ENCODE peak calls at places on chromosome 1, in six cellular contexts. U is uterus; T is foreskin fibroblast; P is CD4-positive, alpha-beta T cell; E is left ventricle myocardium inferior; K is H1. L is an unnamed sample.

GRCh38 chr1:29416825-29417557 is 180.7 kb downstream of the PTPRU start:
- DNase-seq in U (peak; percentile 52), T (peak; percentile 20), P (no peak), E (no peak), K (no peak), L (no peak)

GRCh38 chr1:55214903-55215193 is 316 bp downstream of the USP24 start:
- DNase-seq in U (peak; percentile 32), T (no peak), P (peak; percentile 12), E (peak; percentile 30), K (no peak), L (peak; percentile 39)

GRCh38 chr1:12153181-12153785 is 13.5 kb upstream of the TNFRSF1B start:
- DNase-seq in U (no peak), T (peak; percentile 89), P (no peak), E (no peak), K (no peak), L (no peak)

GRCh38 chr1:235652364-235652763 is 2.8 kb upstream of the GNG4 start:
- DNase-seq in U (no peak), T (no peak), P (no peak), E (no peak), K (no peak), L (no peak)

GRCh38 chr1:55912438-55912837 is 666.9 kb downstream of the PLPP3 start:
- DNase-seq in U (no peak), T (no peak), P (no peak), E (no peak), K (no peak), L (no peak)

GRCh38 chr1:51564124-51564523 is 45.1 kb upstream of the EPS15 start:
- DNase-seq in U (no peak), T (no peak), P (no peak), E (no peak), K (no peak), L (no peak)

GRCh38 chr1:27517305-27517704 is 27.3 kb upstream of the WASF2 start:
- DNase-seq in U (no peak), T (no peak), P (no peak), E (no peak), K (no peak), L (no peak)

GRCh38 chr1:25944986-25945385 is 38.8 kb upstream of the STMN1 start:
- DNase-seq in U (no peak), T (peak; percentile 20), P (no peak), E (no peak), K (no peak), L (no peak)

GRCh38 chr1:83692524-83693336 is 306.2 kb downstream of the TTLL7 start:
- DNase-seq in U (no peak), T (peak; percentile 26), P (peak; percentile 7), E (no peak), K (peak; percentile 65), L (no peak)

GRCh38 chr1:9689011-9689706 is 37.6 kb downstream of the PIK3CD start:
- DNase-seq in U (peak; percentile 80), T (peak; percentile 62), P (peak; percentile 84), E (peak; percentile 81), K (no peak), L (peak; percentile 25)

GRCh38 chr1:231806623-231807470 is 180.3 kb downstream of the DISC1 start:
- DNase-seq in U (no peak), T (no peak), P (no peak), E (peak; percentile 34), K (peak; percentile 53), L (peak; percentile 55)

GRCh38 chr1:7808253-7808844 is 24.3 kb downstream of the PER3 start:
- DNase-seq in U (no peak), T (no peak), P (no peak), E (no peak), K (no peak), L (no peak)

GRCh38 chr1:185916866-185917265 is 182.7 kb downstream of the HMCN1 start:
- DNase-seq in U (no peak), T (no peak), P (no peak), E (no peak), K (no peak), L (no peak)

GRCh38 chr1:207049974-207050391 is 1.0 kb downstream of the YOD1 start:
- DNase-seq in U (peak; percentile 39), T (peak; percentile 39), P (peak; percentile 29), E (no peak), K (no peak), L (no peak)

GRCh38 chr1:66607458-66607857 is 73.5 kb downstream of the SGIP1 start:
- DNase-seq in U (no peak), T (no peak), P (no peak), E (no peak), K (no peak), L (no peak)

GRCh38 chr1:19596065-19596718 is 47.9 kb upstream of the NBL1 start:
- DNase-seq in U (no peak), T (no peak), P (no peak), E (no peak), K (no peak), L (no peak)

GRCh38 chr1:52268372-52268771 is 97.6 kb downstream of the CC2D1B start:
- DNase-seq in U (no peak), T (peak; percentile 9), P (no peak), E (no peak), K (peak; percentile 7), L (no peak)

GRCh38 chr1:215895893-215896292 is 328.8 kb downstream of the KCTD3 start:
- DNase-seq in U (no peak), T (no peak), P (no peak), E (no peak), K (no peak), L (no peak)

GRCh38 chr1:119276558-119276957 is 92.0 kb upstream of the HAO2 start:
- DNase-seq in U (no peak), T (no peak), P (no peak), E (no peak), K (no peak), L (no peak)

GRCh38 chr1:229507951-229508822 is at the start of gene NUP133:
- DNase-seq in U (peak; percentile 100), T (peak; percentile 98), P (peak; percentile 99), E (peak; percentile 100), K (peak; percentile 93), L (peak; percentile 84)

GRCh38 chr1:20165522-20165951 is 20.4 kb upstream of the UBXN10 start:
- DNase-seq in U (no peak), T (no peak), P (no peak), E (no peak), K (no peak), L (no peak)

GRCh38 chr1:116290085-116290670 is 82.9 kb upstream of the ATP1A1 start:
- DNase-seq in U (no peak), T (peak; percentile 26), P (no peak), E (no peak), K (no peak), L (no peak)

GRCh38 chr1:212669102-212669501 is 30.5 kb downstream of the BATF3 start:
- DNase-seq in U (no peak), T (no peak), P (no peak), E (no peak), K (no peak), L (peak; percentile 50)

GRCh38 chr1:151841141-151841540 is 1.5 kb upstream of the C2CD4D start:
- DNase-seq in U (no peak), T (peak; percentile 53), P (no peak), E (no peak), K (no peak), L (no peak)

GRCh38 chr1:246161626-246162025 is 345.5 kb downstream of the SMYD3 start:
- DNase-seq in U (no peak), T (peak; percentile 72), P (no peak), E (no peak), K (no peak), L (no peak)

GRCh38 chr1:183892351-183892793 is 87.5 kb downstream of the RGL1 start:
- DNase-seq in U (no peak), T (peak; percentile 36), P (no peak), E (no peak), K (no peak), L (no peak)

GRCh38 chr1:12554521-12555305 is 63.3 kb downstream of the DHRS3 start:
- DNase-seq in U (no peak), T (no peak), P (no peak), E (peak; percentile 6), K (no peak), L (no peak)

GRCh38 chr1:219159946-219160645 is 13.6 kb upstream of the LYPLAL1 start:
- DNase-seq in U (no peak), T (no peak), P (no peak), E (no peak), K (no peak), L (no peak)

GRCh38 chr1:22250724-22251123 is 107.8 kb upstream of the WNT4 start:
- DNase-seq in U (no peak), T (no peak), P (no peak), E (no peak), K (peak; percentile 49), L (no peak)

GRCh38 chr1:155007253-155007828 is 4.7 kb downstream of the ZBTB7B start:
- DNase-seq in U (no peak), T (no peak), P (no peak), E (peak; percentile 73), K (no peak), L (no peak)

GRCh38 chr1:204254031-204254661 is 40.4 kb upstream of the GOLT1A start:
- DNase-seq in U (peak; percentile 67), T (peak; percentile 84), P (no peak), E (peak; percentile 37), K (no peak), L (no peak)

GRCh38 chr1:156104861-156105546 is 9.5 kb upstream of the LMNA start:
- DNase-seq in U (no peak), T (peak; percentile 72), P (no peak), E (no peak), K (no peak), L (no peak)

GRCh38 chr1:230698130-230698529 is 15.8 kb downstream of the AGT start:
- DNase-seq in U (no peak), T (no peak), P (no peak), E (no peak), K (no peak), L (no peak)
- TF ChIP-seq CTCF in U (no peak), T (no peak), P (no peak), E (no peak), K (peak; percentile 71), L (no peak)

DNA sequence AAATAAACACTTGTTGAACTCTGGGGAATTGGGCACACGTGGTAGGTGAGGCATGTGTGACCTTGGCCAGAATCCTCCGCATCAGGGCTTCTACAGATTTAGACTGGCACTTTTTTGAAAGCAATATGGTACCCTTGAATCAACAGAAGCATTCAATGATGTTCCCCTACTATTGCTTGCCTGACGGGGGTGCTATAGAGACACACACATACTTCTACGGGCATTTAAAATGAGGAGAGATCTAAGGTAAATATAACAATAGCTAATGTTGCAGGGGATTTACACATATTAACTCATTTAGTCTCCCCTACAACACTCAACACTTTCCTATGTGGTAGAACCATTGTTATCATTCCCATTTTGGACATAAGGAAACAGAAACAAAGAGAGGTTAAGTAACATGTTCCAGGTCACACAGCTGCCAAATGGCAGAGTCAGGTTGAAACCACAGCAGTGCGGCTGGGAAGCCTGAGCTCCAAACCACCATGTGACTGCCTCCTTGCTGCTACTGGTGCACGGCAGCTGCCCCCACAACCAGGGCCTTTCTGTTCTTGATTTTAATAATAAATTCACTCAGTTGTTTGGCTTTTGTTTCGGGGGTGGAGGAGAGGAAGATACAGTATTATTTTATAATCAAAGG is 147.4 kb downstream of the ZNF281 start:
- DNase-seq in U (no peak), T (no peak), P (no peak), E (no peak), K (no peak), L (no peak)
- TF ChIP-seq CTCF in U (no peak), T (no peak), P (no peak), E (no peak), K (peak; percentile 48), L (peak; percentile 17)

GRCh38 chr1:180502361-180503273 is at the start of gene ACBD6:
- DNase-seq in U (peak; percentile 77), T (peak; percentile 88), P (peak; percentile 80), E (peak; percentile 85), K (peak; percentile 54), L (peak; percentile 57)
- TF ChIP-seq CTCF in U (no peak), T (no peak), P (no peak), E (peak; percentile 39), K (peak; percentile 24), L (no peak)

GRCh38 chr1:111346089-111346885 is 55.6 kb downstream of the CHIA start:
- DNase-seq in U (peak; percentile 83), T (peak; percentile 48), P (peak; percentile 83), E (peak; percentile 77), K (peak; percentile 84), L (peak; percentile 58)
- TF ChIP-seq CTCF in U (no peak), T (no peak), P (peak; percentile 30), E (no peak), K (peak; percentile 37), L (no peak)

L was measured in D721Med.